ENCODE peak calls at places on chromosome 6, in five cellular contexts. One of them, this sample, is unnamed.

GRCh38 chr6:47016916-47017315 is 25.2 kb downstream of the ADGRF1 start:
- DNase-seq in left ventricle myocardium superior: no peak
- DNase-seq in NCI-H460: no peak
- DNase-seq in stimulated activated CD4-positive, alpha-beta T cell treated with anti-CD3 and anti-CD28 coated beads, Interleukin-1b, Interleukin-23, amount 100 ng/mL, for 4 hours: no peak
- DNase-seq in activated T-cell treated with anti-CD3 and anti-CD28 coated beads for 48 hours: no peak
- DNase-seq in this sample: no peak

GRCh38 chr6:51514396-51515051 is 572.9 kb downstream of the PKHD1 start:
- DNase-seq in left ventricle myocardium superior: no peak
- DNase-seq in NCI-H460: no peak
- DNase-seq in stimulated activated CD4-positive, alpha-beta T cell treated with anti-CD3 and anti-CD28 coated beads, Interleukin-1b, Interleukin-23, amount 100 ng/mL, for 4 hours: no peak
- DNase-seq in activated T-cell treated with anti-CD3 and anti-CD28 coated beads for 48 hours: no peak
- DNase-seq in this sample: no peak

GRCh38 chr6:125738276-125738675 is 11.2 kb upstream of the HEY2 start:
- DNase-seq in left ventricle myocardium superior: no peak
- DNase-seq in NCI-H460: no peak
- DNase-seq in stimulated activated CD4-positive, alpha-beta T cell treated with anti-CD3 and anti-CD28 coated beads, Interleukin-1b, Interleukin-23, amount 100 ng/mL, for 4 hours: no peak
- DNase-seq in activated T-cell treated with anti-CD3 and anti-CD28 coated beads for 48 hours: no peak
- DNase-seq in this sample: no peak

GRCh38 chr6:36594816-36595167 is 630 bp downstream of the SRSF3 start:
- DNase-seq in left ventricle myocardium superior: no peak
- DNase-seq in NCI-H460: no peak
- DNase-seq in stimulated activated CD4-positive, alpha-beta T cell treated with anti-CD3 and anti-CD28 coated beads, Interleukin-1b, Interleukin-23, amount 100 ng/mL, for 4 hours: no peak
- DNase-seq in activated T-cell treated with anti-CD3 and anti-CD28 coated beads for 48 hours: no peak
- DNase-seq in this sample: no peak

GRCh38 chr6:43980004-43980795 is 147.1 kb downstream of the MRPL14 start:
- DNase-seq in left ventricle myocardium superior: no peak
- DNase-seq in NCI-H460: no peak
- DNase-seq in stimulated activated CD4-positive, alpha-beta T cell treated with anti-CD3 and anti-CD28 coated beads, Interleukin-1b, Interleukin-23, amount 100 ng/mL, for 4 hours: no peak
- DNase-seq in activated T-cell treated with anti-CD3 and anti-CD28 coated beads for 48 hours: no peak
- DNase-seq in this sample: peak; percentile 16

GRCh38 chr6:129475477-129476247 is 234.3 kb downstream of the ARHGAP18 start:
- DNase-seq in left ventricle myocardium superior: no peak
- DNase-seq in NCI-H460: no peak
- DNase-seq in stimulated activated CD4-positive, alpha-beta T cell treated with anti-CD3 and anti-CD28 coated beads, Interleukin-1b, Interleukin-23, amount 100 ng/mL, for 4 hours: no peak
- DNase-seq in activated T-cell treated with anti-CD3 and anti-CD28 coated beads for 48 hours: no peak
- DNase-seq in this sample: no peak

GRCh38 chr6:52650946-52651345 is 20.0 kb upstream of the TMEM14A start:
- DNase-seq in left ventricle myocardium superior: no peak
- DNase-seq in NCI-H460: no peak
- DNase-seq in stimulated activated CD4-positive, alpha-beta T cell treated with anti-CD3 and anti-CD28 coated beads, Interleukin-1b, Interleukin-23, amount 100 ng/mL, for 4 hours: no peak
- DNase-seq in activated T-cell treated with anti-CD3 and anti-CD28 coated beads for 48 hours: no peak
- DNase-seq in this sample: no peak

GRCh38 chr6:151082079-151082478 is 157.7 kb upstream of the AKAP12 start:
- DNase-seq in left ventricle myocardium superior: no peak
- DNase-seq in NCI-H460: no peak
- DNase-seq in stimulated activated CD4-positive, alpha-beta T cell treated with anti-CD3 and anti-CD28 coated beads, Interleukin-1b, Interleukin-23, amount 100 ng/mL, for 4 hours: no peak
- DNase-seq in activated T-cell treated with anti-CD3 and anti-CD28 coated beads for 48 hours: no peak
- DNase-seq in this sample: no peak

GRCh38 chr6:30074331-30075093 is 1.1 kb downstream of the RNF39 start:
- DNase-seq in left ventricle myocardium superior: no peak
- DNase-seq in NCI-H460: no peak
- DNase-seq in stimulated activated CD4-positive, alpha-beta T cell treated with anti-CD3 and anti-CD28 coated beads, Interleukin-1b, Interleukin-23, amount 100 ng/mL, for 4 hours: no peak
- DNase-seq in activated T-cell treated with anti-CD3 and anti-CD28 coated beads for 48 hours: no peak
- DNase-seq in this sample: no peak

GRCh38 chr6:105135907-105136432 is 43.8 kb downstream of the POPDC3 start:
- DNase-seq in left ventricle myocardium superior: no peak
- DNase-seq in NCI-H460: no peak
- DNase-seq in stimulated activated CD4-positive, alpha-beta T cell treated with anti-CD3 and anti-CD28 coated beads, Interleukin-1b, Interleukin-23, amount 100 ng/mL, for 4 hours: no peak
- DNase-seq in activated T-cell treated with anti-CD3 and anti-CD28 coated beads for 48 hours: no peak
- DNase-seq in this sample: no peak

GRCh38 chr6:140445474-140446004 is 1071.1 kb upstream of the CITED2 start:
- DNase-seq in left ventricle myocardium superior: no peak
- DNase-seq in NCI-H460: no peak
- DNase-seq in stimulated activated CD4-positive, alpha-beta T cell treated with anti-CD3 and anti-CD28 coated beads, Interleukin-1b, Interleukin-23, amount 100 ng/mL, for 4 hours: no peak
- DNase-seq in activated T-cell treated with anti-CD3 and anti-CD28 coated beads for 48 hours: no peak
- DNase-seq in this sample: no peak

GRCh38 chr6:138869343-138869742 is 73.5 kb downstream of the ECT2L start:
- DNase-seq in left ventricle myocardium superior: peak; percentile 73
- DNase-seq in NCI-H460: no peak
- DNase-seq in stimulated activated CD4-positive, alpha-beta T cell treated with anti-CD3 and anti-CD28 coated beads, Interleukin-1b, Interleukin-23, amount 100 ng/mL, for 4 hours: no peak
- DNase-seq in activated T-cell treated with anti-CD3 and anti-CD28 coated beads for 48 hours: no peak
- DNase-seq in this sample: no peak

GRCh38 chr6:27176096-27176495 is 71.4 kb upstream of the PRSS16 start:
- DNase-seq in left ventricle myocardium superior: no peak
- DNase-seq in NCI-H460: no peak
- DNase-seq in stimulated activated CD4-positive, alpha-beta T cell treated with anti-CD3 and anti-CD28 coated beads, Interleukin-1b, Interleukin-23, amount 100 ng/mL, for 4 hours: no peak
- DNase-seq in activated T-cell treated with anti-CD3 and anti-CD28 coated beads for 48 hours: no peak
- DNase-seq in this sample: no peak

GRCh38 chr6:101716810-101717209 is 323.3 kb downstream of the GRIK2 start:
- DNase-seq in left ventricle myocardium superior: no peak
- DNase-seq in NCI-H460: no peak
- DNase-seq in stimulated activated CD4-positive, alpha-beta T cell treated with anti-CD3 and anti-CD28 coated beads, Interleukin-1b, Interleukin-23, amount 100 ng/mL, for 4 hours: no peak
- DNase-seq in activated T-cell treated with anti-CD3 and anti-CD28 coated beads for 48 hours: no peak
- DNase-seq in this sample: no peak

GRCh38 chr6:72272958-72273357 is 348.9 kb upstream of the KCNQ5 start:
- DNase-seq in left ventricle myocardium superior: no peak
- DNase-seq in NCI-H460: no peak
- DNase-seq in stimulated activated CD4-positive, alpha-beta T cell treated with anti-CD3 and anti-CD28 coated beads, Interleukin-1b, Interleukin-23, amount 100 ng/mL, for 4 hours: no peak
- DNase-seq in activated T-cell treated with anti-CD3 and anti-CD28 coated beads for 48 hours: no peak
- DNase-seq in this sample: no peak

GRCh38 chr6:41894366-41895299 is 542 bp downstream of the USP49 start:
- DNase-seq in left ventricle myocardium superior: no peak
- DNase-seq in NCI-H460: no peak
- DNase-seq in stimulated activated CD4-positive, alpha-beta T cell treated with anti-CD3 and anti-CD28 coated beads, Interleukin-1b, Interleukin-23, amount 100 ng/mL, for 4 hours: peak; percentile 25
- DNase-seq in activated T-cell treated with anti-CD3 and anti-CD28 coated beads for 48 hours: no peak
- DNase-seq in this sample: no peak

GRCh38 chr6:5108068-5108467 is 22.9 kb downstream of the PPP1R3G start:
- DNase-seq in left ventricle myocardium superior: peak; percentile 48
- DNase-seq in NCI-H460: no peak
- DNase-seq in stimulated activated CD4-positive, alpha-beta T cell treated with anti-CD3 and anti-CD28 coated beads, Interleukin-1b, Interleukin-23, amount 100 ng/mL, for 4 hours: no peak
- DNase-seq in activated T-cell treated with anti-CD3 and anti-CD28 coated beads for 48 hours: no peak
- DNase-seq in this sample: no peak

GRCh38 chr6:75213732-75214131 is 7.9 kb upstream of the COL12A1 start:
- DNase-seq in left ventricle myocardium superior: no peak
- DNase-seq in NCI-H460: no peak
- DNase-seq in stimulated activated CD4-positive, alpha-beta T cell treated with anti-CD3 and anti-CD28 coated beads, Interleukin-1b, Interleukin-23, amount 100 ng/mL, for 4 hours: no peak
- DNase-seq in activated T-cell treated with anti-CD3 and anti-CD28 coated beads for 48 hours: no peak
- DNase-seq in this sample: no peak

GRCh38 chr6:136921936-136922679 is at the start of gene SLC35D3:
- DNase-seq in left ventricle myocardium superior: peak; percentile 42
- DNase-seq in NCI-H460: no peak
- DNase-seq in stimulated activated CD4-positive, alpha-beta T cell treated with anti-CD3 and anti-CD28 coated beads, Interleukin-1b, Interleukin-23, amount 100 ng/mL, for 4 hours: no peak
- DNase-seq in activated T-cell treated with anti-CD3 and anti-CD28 coated beads for 48 hours: no peak
- DNase-seq in this sample: peak; percentile 32

GRCh38 chr6:129491436-129491835 is 218.5 kb downstream of the ARHGAP18 start:
- DNase-seq in left ventricle myocardium superior: no peak
- DNase-seq in NCI-H460: no peak
- DNase-seq in stimulated activated CD4-positive, alpha-beta T cell treated with anti-CD3 and anti-CD28 coated beads, Interleukin-1b, Interleukin-23, amount 100 ng/mL, for 4 hours: no peak
- DNase-seq in activated T-cell treated with anti-CD3 and anti-CD28 coated beads for 48 hours: no peak
- DNase-seq in this sample: no peak

GRCh38 chr6:17397764-17398194 is 4.4 kb downstream of the CAP2 start:
- DNase-seq in left ventricle myocardium superior: no peak
- DNase-seq in NCI-H460: no peak
- DNase-seq in stimulated activated CD4-positive, alpha-beta T cell treated with anti-CD3 and anti-CD28 coated beads, Interleukin-1b, Interleukin-23, amount 100 ng/mL, for 4 hours: no peak
- DNase-seq in activated T-cell treated with anti-CD3 and anti-CD28 coated beads for 48 hours: no peak
- DNase-seq in this sample: no peak

GRCh38 chr6:25205629-25206028 is 73.5 kb upstream of the CARMIL1 start:
- DNase-seq in left ventricle myocardium superior: no peak
- DNase-seq in NCI-H460: no peak
- DNase-seq in stimulated activated CD4-positive, alpha-beta T cell treated with anti-CD3 and anti-CD28 coated beads, Interleukin-1b, Interleukin-23, amount 100 ng/mL, for 4 hours: no peak
- DNase-seq in activated T-cell treated with anti-CD3 and anti-CD28 coated beads for 48 hours: no peak
- DNase-seq in this sample: no peak